ENCODE peak calls at places on chromosomes 12 and 14, in ten cellular contexts. K is AG20443; T is stimulated activated CD8-positive, alpha-beta memory T cell treated with anti-CD3 and anti-CD28 coated beads, Interleukin-4, amount 100 ng/mL, for 1 hour; V is substantia nigra; M is type B pancreatic cell; Q is left cardiac atrium; Z is nucleus accumbens; B is lung; P is T-helper 1 cell; R is RKO. E is an unnamed sample.

GRCh38 chr12:99154264-99154982 is 493.1 kb upstream of the GARIN6 start:
- DNase-seq in V (no peak), R (no peak), Q (peak; percentile 58), B (no peak), P (no peak), K (no peak), M (no peak), T (no peak), Z (peak; percentile 60), E (no peak)

GRCh38 chr14:102208741-102209140 is 69.0 kb downstream of the WDR20 start:
- DNase-seq in R (no peak), P (no peak), T (no peak), B (no peak), V (no peak), Q (no peak), Z (no peak), M (no peak), K (no peak), E (no peak)

GRCh38 chr14:40197344-40197743 is 765.1 kb upstream of the FBXO33 start:
- DNase-seq in Q (no peak), K (no peak), M (no peak), Z (no peak), P (no peak), T (no peak), V (no peak), R (no peak), B (no peak), E (no peak)

GRCh38 chr12:50218386-50218785 is 51.2 kb upstream of the CERS5 start:
- DNase-seq in Q (no peak), R (peak; percentile 75), M (no peak), B (no peak), T (no peak), K (no peak), Z (no peak), P (no peak), V (no peak), E (no peak)

GRCh38 chr12:94929780-94930179 is 73.7 kb downstream of the NDUFA12 start:
- DNase-seq in V (no peak), R (no peak), Z (no peak), K (no peak), P (no peak), T (no peak), Q (no peak), B (no peak), M (no peak), E (no peak)

GRCh38 chr12:125403145-125403789 is 338.0 kb downstream of the AACS start:
- DNase-seq in P (no peak), R (peak; percentile 50), Z (no peak), V (no peak), Q (no peak), M (no peak), T (no peak), B (no peak), K (no peak), E (no peak)

GRCh38 chr12:113242560-113242959 is 21.3 kb downstream of the TPCN1 start:
- DNase-seq in T (no peak), K (no peak), Z (no peak), P (no peak), R (no peak), M (no peak), B (no peak), Q (peak; percentile 12), V (no peak), E (no peak)

GRCh38 chr14:105422695-105423487 is 3.3 kb downstream of the MTA1 start:
- DNase-seq in K (no peak), Z (no peak), T (no peak), B (no peak), Q (peak; percentile 19), R (no peak), V (no peak), P (no peak), M (no peak), E (no peak)

GRCh38 chr12:55929306-55929791 is 1.6 kb upstream of the DGKA start:
- DNase-seq in B (no peak), K (no peak), M (no peak), P (peak; percentile 82), V (peak; percentile 32), Z (no peak), R (no peak), T (peak; percentile 70), Q (peak; percentile 31), E (no peak)

GRCh38 chr12:124625867-124626675 is 58.7 kb upstream of the NCOR2 start:
- DNase-seq in Z (no peak), M (no peak), P (no peak), K (peak; percentile 95), V (no peak), R (no peak), B (peak; percentile 82), Q (peak; percentile 94), T (no peak), E (peak; percentile 88)

GRCh38 chr12:78457951-78458350 is 406.6 kb upstream of the SYT1 start:
- DNase-seq in R (no peak), P (no peak), Z (no peak), Q (no peak), M (no peak), B (no peak), V (no peak), K (no peak), T (no peak), E (no peak)

GRCh38 chr14:90573385-90574105 is 176.7 kb downstream of the CALM1 start:
- DNase-seq in R (no peak), T (no peak), Q (no peak), V (no peak), K (no peak), M (no peak), P (no peak), B (no peak), Z (no peak), E (no peak)

E was measured in tibial nerve.